ENCODE peak calls at places on chromosomes 12 and 14, in nine cellular contexts. N is mammary epithelial cell, G is sigmoid colon, B is astrocyte, P is dorsolateral prefrontal cortex, Q is kidney, W is endothelial cell of umbilical vein, I is GM12878, E is hepatocyte. S is an unnamed sample.
A peak's percentile ranks its signal among the peaks of the same experiment; 100 is the strongest.

GRCh38 chr12:78566461-78566860 is 298.1 kb upstream of the SYT1 start:
- DNase-seq in N (no peak), G (no peak), B (no peak), P (no peak), Q (no peak), W (no peak), I (no peak), E (no peak), S (no peak)

GRCh38 chr14:101315802-101316296 is 245.4 kb upstream of the DIO3 start:
- DNase-seq in N (peak; percentile 6), G (no peak), B (no peak), P (no peak), Q (no peak), W (no peak), I (no peak), E (peak; percentile 83), S (no peak)

GRCh38 chr12:78866518-78866917 is 1.9 kb downstream of the SYT1 start:
- DNase-seq in N (no peak), G (no peak), B (no peak), P (no peak), Q (no peak), W (no peak), I (no peak), E (no peak), S (no peak)

GRCh38 chr12:46358791-46359666 is 13.5 kb downstream of the SLC38A2 start:
- DNase-seq in N (no peak), G (no peak), B (no peak), P (no peak), Q (no peak), W (no peak), I (no peak), E (no peak), S (no peak)

GRCh38 chr14:22303589-22304195 is 285.3 kb downstream of the DAD1 start:
- DNase-seq in N (no peak), G (no peak), B (no peak), P (no peak), Q (no peak), W (peak; percentile 13), I (no peak), E (no peak), S (no peak)

GRCh38 chr14:99586761-99587462 is 17.1 kb downstream of the CCDC85C start:
- DNase-seq in N (no peak), G (no peak), B (no peak), P (no peak), Q (no peak), W (no peak), I (no peak), E (no peak), S (no peak)

GRCh38 chr14:20610002-20610765 is 19.0 kb upstream of the RNASE12 start:
- DNase-seq in N (peak; percentile 79), G (peak; percentile 91), B (peak; percentile 71), P (peak; percentile 91), Q (peak; percentile 88), W (peak; percentile 79), I (no peak), E (peak; percentile 83), S (peak; percentile 48)

GRCh38 chr14:38116895-38117294 is 90.8 kb upstream of the SSTR1 start:
- DNase-seq in N (no peak), G (no peak), B (no peak), P (no peak), Q (no peak), W (no peak), I (no peak), E (no peak), S (no peak)

GRCh38 chr12:26576266-26576665 is 256.7 kb downstream of the ITPR2 start:
- DNase-seq in N (no peak), G (no peak), B (no peak), P (no peak), Q (peak; percentile 51), W (no peak), I (no peak), E (no peak), S (no peak)

GRCh38 chr12:128381537-128381936 is 114.6 kb downstream of the TMEM132C start:
- DNase-seq in N (no peak), G (no peak), B (no peak), P (peak; percentile 75), Q (no peak), W (no peak), I (no peak), E (no peak), S (no peak)

DNA sequence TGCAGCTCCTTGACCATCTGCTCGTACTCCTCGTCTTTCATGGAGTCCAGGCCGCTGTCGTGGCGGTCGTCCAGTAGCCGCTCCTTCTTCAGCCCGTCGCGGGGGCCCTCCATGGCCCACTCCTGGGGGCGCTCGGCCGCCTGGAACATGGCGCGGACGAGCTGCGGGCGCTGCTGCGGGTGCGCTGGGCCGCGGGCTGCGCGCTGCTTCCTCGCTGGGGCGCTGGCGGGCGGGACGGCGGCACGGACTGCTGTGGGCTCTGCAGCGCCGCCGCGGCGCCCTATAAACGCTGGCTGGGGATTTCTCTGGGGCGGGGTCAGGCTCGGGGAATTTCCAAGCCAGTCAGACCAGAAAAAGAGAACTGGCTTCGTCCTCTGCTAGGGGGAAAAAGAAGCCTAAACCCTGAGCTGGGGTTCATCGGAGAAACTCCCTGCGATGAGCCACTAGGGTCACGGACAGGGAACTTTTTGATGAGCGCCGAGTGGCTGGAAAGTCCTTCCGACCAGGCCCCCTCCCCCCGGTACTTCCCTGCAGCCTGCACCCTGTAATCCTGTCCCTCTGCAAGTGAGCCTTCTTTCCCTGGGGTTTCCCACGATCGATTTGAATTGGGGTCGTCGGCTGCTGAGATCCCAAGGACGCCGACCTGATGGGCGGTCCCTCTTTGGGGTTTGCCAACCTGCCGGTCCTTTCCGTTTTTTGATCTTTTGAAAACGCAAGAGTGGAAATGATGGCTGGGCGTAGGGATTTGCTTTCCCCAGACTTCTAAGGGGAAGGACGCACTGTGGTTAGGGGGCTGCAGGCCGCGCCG is at the start of gene NFKBIA:
- DNase-seq in N (peak; percentile 94), G (peak; percentile 96), B (peak; percentile 69), P (peak; percentile 89), Q (peak; percentile 97), W (peak; percentile 90), I (peak; percentile 86), E (peak; percentile 96), S (no peak)
- TF ChIP-seq CTCF in N (peak; percentile 43), G (no peak), B (peak; percentile 3), P (peak; percentile 39), Q (peak; percentile 26), W (peak; percentile 28), I (peak; percentile 35), E (peak; percentile 30), S (peak; percentile 43)

GRCh38 chr12:83145325-83145724 is 458.6 kb downstream of the TMTC2 start:
- DNase-seq in N (no peak), G (no peak), B (no peak), P (no peak), Q (no peak), W (no peak), I (no peak), E (no peak), S (no peak)
- H3K4me3 ChIP-seq in N (no peak overlapping the region), G (no peak overlapping the region), B (no peak overlapping the region), P (no peak overlapping the region), Q (no peak overlapping the region), W (no peak overlapping the region), I (no peak overlapping the region), E (no peak overlapping the region), S (no peak overlapping the region)

DNA sequence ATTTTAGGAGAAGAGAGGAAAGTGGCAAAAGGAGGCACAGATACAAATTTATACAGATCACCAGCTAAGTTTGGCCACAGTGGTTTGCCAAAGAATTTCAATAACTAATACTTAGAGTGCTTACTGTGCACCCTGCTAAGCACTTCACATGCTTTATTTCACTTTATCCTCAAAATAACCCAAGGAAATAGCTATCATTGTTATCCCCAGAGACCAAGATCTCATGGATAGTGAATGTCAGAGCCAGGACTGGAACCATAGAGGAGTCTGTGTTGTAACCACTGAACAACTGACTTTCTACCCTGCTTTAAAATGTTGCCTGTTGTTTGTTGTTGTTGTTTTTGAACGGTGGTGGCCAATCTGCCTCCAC is 1.3 kb upstream of the TCP11L2 start:
- DNase-seq in N (no peak), G (no peak), B (peak; percentile 29), P (no peak), Q (no peak), W (no peak), I (no peak), E (no peak), S (no peak)
- H3K27ac ChIP-seq in N (peak overlapping the region; percentile 67), G (peak overlapping the region; percentile 83), B (no peak overlapping the region), P (peak overlapping the region; percentile 94), Q (peak overlapping the region; percentile 81), W (no peak overlapping the region), I (no peak overlapping the region), E (peak overlapping the region; percentile 97), S (no peak overlapping the region)

DNA sequence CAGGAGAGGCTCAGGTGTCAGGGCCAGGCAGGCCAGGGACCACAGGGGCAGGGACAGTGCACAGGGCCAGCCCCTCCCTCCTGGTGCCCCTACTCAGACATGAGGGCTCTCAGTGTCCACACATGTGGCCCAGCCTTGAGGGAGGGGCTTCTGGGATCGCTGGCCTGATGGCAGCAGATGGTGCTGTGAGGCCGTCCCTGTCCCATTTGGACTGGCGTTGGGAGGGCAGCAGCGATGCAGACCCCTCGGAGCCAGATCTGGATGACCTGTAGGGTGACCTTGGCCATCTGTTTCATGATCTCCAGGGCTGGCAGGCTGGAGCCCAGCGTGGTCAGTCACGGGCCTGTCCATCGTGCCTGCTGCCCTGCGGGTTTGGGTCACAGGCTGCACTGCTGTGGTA is 377.6 kb downstream of the TMEM121 start:
- DNase-seq in N (no peak), G (no peak), B (no peak), P (no peak), Q (no peak), W (no peak), I (no peak), E (no peak), S (no peak)
- TF ChIP-seq CTCF in N (no peak), G (no peak), B (no peak), P (no peak), Q (no peak), W (no peak), I (no peak), E (no peak), S (no peak)

DNA sequence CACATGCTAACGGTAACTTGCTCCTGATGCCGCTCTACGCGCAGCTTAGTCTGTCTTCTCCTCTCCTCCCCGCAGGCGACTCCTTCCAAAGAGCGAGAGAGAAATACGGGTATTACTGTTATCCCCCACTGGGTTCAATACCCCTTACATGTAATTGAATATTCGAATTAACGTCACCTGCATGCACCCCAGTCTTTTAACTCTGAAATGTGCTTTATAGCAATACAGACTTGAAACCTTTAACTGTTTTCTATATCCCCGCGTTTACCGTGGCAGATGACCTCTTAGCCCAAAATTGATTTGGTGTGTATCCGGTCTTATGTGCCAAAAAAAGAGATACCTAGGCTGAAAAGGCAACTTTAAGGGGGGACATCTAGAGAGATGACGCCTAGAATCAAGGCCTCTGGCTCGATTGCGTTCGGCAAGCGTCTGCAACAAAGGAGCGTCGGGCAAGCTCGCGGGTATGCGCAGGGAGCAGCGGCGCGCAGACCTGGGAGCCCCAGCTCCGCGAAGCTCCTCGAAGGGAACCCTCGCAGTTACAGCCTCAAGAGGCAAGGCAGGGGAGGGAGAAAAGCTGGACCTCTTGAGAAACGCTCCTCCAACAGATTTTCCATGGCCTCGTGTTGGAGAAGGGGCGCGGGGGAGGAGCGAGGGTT is 6.8 kb upstream of the FOXG1 start:
- DNase-seq in N (no peak), G (no peak), B (no peak), P (no peak), Q (no peak), W (no peak), I (no peak), E (no peak), S (no peak)
- H3K4me3 ChIP-seq in N (no peak overlapping the region), G (no peak overlapping the region), B (peak overlapping the region; percentile 31), P (peak overlapping the region; percentile 17), Q (no peak overlapping the region), W (no peak overlapping the region), I (peak overlapping the region; percentile 0), E (no peak overlapping the region), S (peak overlapping the region; percentile 25)